ENCODE peak calls at places on chromosomes 4 and X, in ten cellular contexts. M is left colon; I is activated CD8-positive, alpha-beta T cell treated with anti-CD3 and anti-CD28 coated beads for 36 hours; Z is renal cortical epithelial cell; N is left ventricle myocardium inferior; X is EL; R is activated T-helper 1 cell treated with Interleukin-2 at 50 U/mL for 16 hours; L is GM03348; H is AG09309; A is iPS-NIHi11. P is an unnamed sample.

GRCh38 chrX:100928660-100929613 is at the start of gene XKRX:
- DNase-seq in M (peak), I (peak), Z (peak), N (peak), X (peak), R (no peak), L (peak), H (no peak), A (peak), P (no peak)

GRCh38 chrX:48509245-48509590 is 426 bp downstream of the PORCN start:
- DNase-seq in M (no peak), I (peak), Z (no peak), N (no peak), X (no peak), R (no peak), L (no peak), H (no peak), A (no peak), P (no peak)

GRCh38 chr4:152773322-152773721 is 6.2 kb downstream of the TIGD4 start:
- DNase-seq in M (no peak), I (no peak), Z (no peak), N (no peak), X (no peak), R (no peak), L (no peak), H (no peak), A (no peak), P (no peak)

GRCh38 chrX:107574054-107574683 is 54.1 kb upstream of the PRPS1 start:
- DNase-seq in M (no peak), I (no peak), Z (peak), N (no peak), X (peak), R (no peak), L (no peak), H (no peak), A (no peak), P (no peak)

GRCh38 chrX:119503484-119503861 is 35.2 kb downstream of the SLC25A5 start:
- DNase-seq in M (peak), I (no peak), Z (peak), N (no peak), X (peak), R (no peak), L (peak), H (peak), A (peak), P (no peak)

GRCh38 chr4:112953295-112953694 is 96.2 kb upstream of the ANK2 start:
- DNase-seq in M (no peak), I (no peak), Z (no peak), N (no peak), X (no peak), R (no peak), L (no peak), H (no peak), A (no peak), P (no peak)

GRCh38 chr4:159600102-159600501 is 497.2 kb downstream of the RAPGEF2 start:
- DNase-seq in M (no peak), I (no peak), Z (peak), N (no peak), X (no peak), R (no peak), L (no peak), H (no peak), A (no peak), P (no peak)

GRCh38 chrX:84729809-84730208 is 227.6 kb upstream of the HDX start:
- DNase-seq in M (no peak), I (peak), Z (peak), N (no peak), X (peak), R (no peak), L (peak), H (peak), A (peak), P (peak)

GRCh38 chrX:129679856-129680255 is 25.1 kb upstream of the APLN start:
- DNase-seq in M (no peak), I (no peak), Z (peak), N (no peak), X (no peak), R (no peak), L (no peak), H (no peak), A (no peak), P (no peak)

GRCh38 chrX:39862958-39863357 is 234.8 kb downstream of the BCOR start:
- DNase-seq in M (no peak), I (no peak), Z (no peak), N (no peak), X (no peak), R (no peak), L (no peak), H (no peak), A (no peak), P (no peak)

GRCh38 chrX:29617725-29618124 is 597.6 kb upstream of the MAGEB2 start:
- DNase-seq in M (no peak), I (no peak), Z (no peak), N (no peak), X (no peak), R (no peak), L (no peak), H (no peak), A (no peak), P (no peak)

GRCh38 chr4:23035521-23036056 is 342.9 kb downstream of the GBA3 start:
- DNase-seq in M (no peak), I (no peak), Z (no peak), N (no peak), X (no peak), R (no peak), L (no peak), H (no peak), A (no peak), P (no peak)

GRCh38 chrX:149512225-149512885 is 7.2 kb upstream of the IDS start:
- DNase-seq in M (no peak), I (peak), Z (peak), N (peak), X (peak), R (no peak), L (peak), H (no peak), A (peak), P (no peak)

GRCh38 chrX:16671005-16671404 is 21.0 kb downstream of the S100G start:
- DNase-seq in M (no peak), I (peak), Z (peak), N (no peak), X (peak), R (no peak), L (peak), H (no peak), A (peak), P (no peak)

GRCh38 chr4:17085416-17085815 is 187.0 kb upstream of the LDB2 start:
- DNase-seq in M (no peak), I (no peak), Z (no peak), N (no peak), X (no peak), R (no peak), L (no peak), H (no peak), A (no peak), P (no peak)

GRCh38 chr4:17809667-17810066 is 890 bp downstream of the DCAF16 start:
- DNase-seq in M (no peak), I (peak), Z (no peak), N (no peak), X (no peak), R (no peak), L (no peak), H (no peak), A (no peak), P (no peak)

GRCh38 chrX:148618472-148619445 is 118.3 kb downstream of the AFF2 start:
- DNase-seq in M (no peak), I (no peak), Z (no peak), N (no peak), X (no peak), R (no peak), L (no peak), H (no peak), A (no peak), P (no peak)

GRCh38 chr4:37693030-37693429 is 6.9 kb upstream of the RELL1 start:
- DNase-seq in M (no peak), I (no peak), Z (no peak), N (no peak), X (no peak), R (no peak), L (no peak), H (no peak), A (no peak), P (no peak)

GRCh38 chr4:83114576-83114975 is at the start of gene PLAC8:
- DNase-seq in M (no peak), I (peak), Z (no peak), N (no peak), X (peak), R (no peak), L (no peak), H (no peak), A (no peak), P (no peak)

GRCh38 chr4:165472943-165473676 is 94.3 kb downstream of the CPE start:
- DNase-seq in M (no peak), I (no peak), Z (no peak), N (no peak), X (no peak), R (no peak), L (no peak), H (no peak), A (no peak), P (no peak)

GRCh38 chrX:69305333-69306062 is 140.2 kb upstream of the PJA1 start:
- DNase-seq in M (no peak), I (peak), Z (no peak), N (no peak), X (no peak), R (no peak), L (peak), H (no peak), A (peak), P (no peak)

GRCh38 chrX:118329179-118329578 is 16.7 kb upstream of the WDR44 start:
- DNase-seq in M (no peak), I (no peak), Z (no peak), N (no peak), X (no peak), R (no peak), L (no peak), H (no peak), A (no peak), P (no peak)

GRCh38 chr4:91113130-91113706 is 986.0 kb downstream of the CCSER1 start:
- DNase-seq in M (no peak), I (no peak), Z (peak), N (no peak), X (no peak), R (no peak), L (peak), H (no peak), A (peak), P (no peak)

GRCh38 chrX:40006025-40007017 is 91.4 kb downstream of the BCOR start:
- DNase-seq in M (peak), I (peak), Z (no peak), N (peak), X (peak), R (no peak), L (peak), H (no peak), A (peak), P (no peak)

GRCh38 chr4:15765910-15766703 is 12.0 kb upstream of the CD38 start:
- DNase-seq in M (no peak), I (peak), Z (no peak), N (no peak), X (no peak), R (peak), L (no peak), H (no peak), A (no peak), P (no peak)

GRCh38 chr4:80103615-80104014 is 30.6 kb upstream of the ANTXR2 start:
- DNase-seq in M (no peak), I (no peak), Z (no peak), N (no peak), X (no peak), R (no peak), L (no peak), H (no peak), A (no peak), P (no peak)

GRCh38 chrX:103220511-103221406 is 5.9 kb downstream of the BEX4 start:
- DNase-seq in M (no peak), I (no peak), Z (no peak), N (no peak), X (no peak), R (no peak), L (no peak), H (no peak), A (no peak), P (no peak)